ENCODE peak calls at places on chromosome 3, in five cellular contexts. L is neural progenitor cell, D is PC-3, F is fibroblast of lung, P is neuronal stem cell. S is an unnamed sample.
A peak's percentile ranks its signal among the peaks of the same experiment; 100 is the strongest.

GRCh38 chr3:100297784-100298183 is 36.8 kb upstream of the NIT2 start:
- DNase-seq in L (no peak), F (no peak), D (peak; percentile 47), P (no peak), S (no peak)

GRCh38 chr3:87996845-87997244 is 62.0 kb downstream of the CGGBP1 start:
- DNase-seq in F (no peak), D (no peak), L (no peak), P (no peak), S (no peak)

GRCh38 chr3:157913751-157914150 is 192.5 kb downstream of the SHOX2 start:
- DNase-seq in L (no peak), P (no peak), F (peak; percentile 75), D (peak; percentile 34), S (no peak)

GRCh38 chr3:157099337-157100078 is 60.4 kb downstream of the CCNL1 start:
- DNase-seq in F (peak; percentile 59), D (peak; percentile 34), P (no peak), L (no peak), S (no peak)

GRCh38 chr3:73029321-73029796 is 32.1 kb upstream of the EBLN2 start:
- DNase-seq in L (no peak), P (no peak), D (peak; percentile 40), F (peak; percentile 84), S (peak; percentile 42)

GRCh38 chr3:129628169-129628522 is 21.7 kb upstream of the PLXND1 start:
- DNase-seq in F (peak; percentile 88), P (no peak), D (no peak), L (no peak), S (no peak)

GRCh38 chr3:8574670-8575322 is 69.8 kb downstream of the SSUH2 start:
- DNase-seq in F (no peak), L (no peak), D (no peak), P (no peak), S (no peak)

GRCh38 chr3:190169877-190170276 is 49.2 kb upstream of the P3H2 start:
- DNase-seq in F (no peak), D (no peak), P (no peak), L (no peak), S (no peak)

GRCh38 chr3:55795736-55796135 is 308.6 kb upstream of the WNT5A start:
- DNase-seq in L (no peak), F (no peak), D (peak; percentile 97), P (no peak), S (no peak)

GRCh38 chr3:153192327-153192726 is 30.3 kb downstream of the RAP2B start:
- DNase-seq in F (no peak), D (peak; percentile 46), L (no peak), P (no peak), S (no peak)

GRCh38 chr3:173913397-173913796 is 515.9 kb downstream of the NLGN1 start:
- DNase-seq in L (no peak), F (peak; percentile 9), P (no peak), D (no peak), S (no peak)

GRCh38 chr3:70989174-70989573 is 594.4 kb downstream of the FOXP1 start:
- DNase-seq in F (peak; percentile 73), L (no peak), P (no peak), D (no peak), S (no peak)

GRCh38 chr3:4507010-4507596 is 14.0 kb downstream of the ITPR1 start:
- DNase-seq in D (no peak), P (no peak), F (peak; percentile 85), L (no peak), S (no peak)

GRCh38 chr3:190581041-190581501 is 67.2 kb downstream of the IL1RAP start:
- DNase-seq in L (no peak), D (no peak), F (peak; percentile 35), P (no peak), S (no peak)

GRCh38 chr3:116425126-116425525 is 20.2 kb downstream of the LSAMP start:
- DNase-seq in D (no peak), F (no peak), P (no peak), L (no peak), S (no peak)

GRCh38 chr3:149305376-149305775 is 28.1 kb downstream of the TM4SF18 start:
- DNase-seq in L (no peak), P (no peak), D (no peak), F (no peak), S (no peak)

GRCh38 chr3:169402667-169403360 is 260.7 kb downstream of the MECOM start:
- DNase-seq in L (no peak), P (no peak), D (no peak), F (no peak), S (no peak)

GRCh38 chr3:37833790-37834189 is 27.9 kb upstream of the CTDSPL start:
- DNase-seq in P (no peak), F (no peak), L (no peak), D (no peak), S (no peak)

GRCh38 chr3:49570033-49570654 is 15.9 kb downstream of the BSN start:
- DNase-seq in L (no peak), D (no peak), F (no peak), P (no peak), S (no peak)

GRCh38 chr3:149390316-149390715 is 12.9 kb upstream of the TM4SF1 start:
- DNase-seq in D (peak; percentile 47), L (no peak), F (no peak), P (no peak), S (no peak)

GRCh38 chr3:11477286-11477935 is 166.3 kb downstream of the VGLL4 start:
- DNase-seq in L (peak; percentile 34), F (peak; percentile 80), P (no peak), D (peak; percentile 25), S (peak; percentile 76)

GRCh38 chr3:71380096-71380495 is 203.4 kb downstream of the FOXP1 start:
- DNase-seq in D (no peak), F (no peak), P (no peak), L (peak; percentile 10), S (no peak)

GRCh38 chr3:52013802-52014598 is 18.3 kb upstream of the RPL29 start:
- DNase-seq in D (no peak), F (no peak), P (no peak), L (no peak), S (no peak)

GRCh38 chr3:4533489-4534443 is 40.6 kb downstream of the ITPR1 start:
- DNase-seq in F (peak; percentile 31), D (peak; percentile 33), P (no peak), L (peak; percentile 50), S (no peak)

GRCh38 chr3:136078421-136079364 is 113.2 kb downstream of the PPP2R3A start:
- DNase-seq in F (peak; percentile 59), L (no peak), D (peak; percentile 41), P (no peak), S (no peak)

GRCh38 chr3:5058463-5058862 is 63.6 kb upstream of the ARL8B start:
- DNase-seq in F (peak; percentile 23), D (peak; percentile 61), L (no peak), P (no peak), S (no peak)

GRCh38 chr3:195040094-195040493 is 230.9 kb downstream of the XXYLT1 start:
- DNase-seq in F (no peak), D (no peak), P (no peak), L (no peak), S (no peak)

GRCh38 chr3:115038831-115039230 is 108.3 kb downstream of the ZBTB20 start:
- DNase-seq in F (no peak), D (no peak), L (no peak), P (no peak), S (no peak)

GRCh38 chr3:183814240-183814639 is 11.1 kb downstream of the MAP6D1 start:
- DNase-seq in P (no peak), L (no peak), F (no peak), D (no peak), S (no peak)

GRCh38 chr3:151430821-151431484 is 29.9 kb downstream of the IGSF10 start:
- DNase-seq in F (peak; percentile 61), D (no peak), P (no peak), L (no peak), S (no peak)

GRCh38 chr3:9782777-9783176 is 9.5 kb downstream of the TADA3 start:
- DNase-seq in D (peak; percentile 35), L (no peak), P (no peak), F (no peak), S (no peak)

GRCh38 chr3:113222412-113223086 is 11.2 kb downstream of the BOC start:
- DNase-seq in D (no peak), L (no peak), P (no peak), F (no peak), S (no peak)

GRCh38 chr3:48400824-48401433 is 28.9 kb downstream of the FBXW12 start:
- DNase-seq in P (peak; percentile 37), F (peak; percentile 67), L (peak; percentile 70), D (peak; percentile 86), S (peak; percentile 65)

GRCh38 chr3:98770261-98771039 is 7.3 kb downstream of the ST3GAL6 start:
- DNase-seq in L (no peak), F (no peak), P (no peak), D (no peak), S (no peak)
- H3K4me2 ChIP-seq in L (no peak overlapping the region), F (no peak overlapping the region), P (no peak overlapping the region), D (no peak overlapping the region), S (no peak overlapping the region)

DNA sequence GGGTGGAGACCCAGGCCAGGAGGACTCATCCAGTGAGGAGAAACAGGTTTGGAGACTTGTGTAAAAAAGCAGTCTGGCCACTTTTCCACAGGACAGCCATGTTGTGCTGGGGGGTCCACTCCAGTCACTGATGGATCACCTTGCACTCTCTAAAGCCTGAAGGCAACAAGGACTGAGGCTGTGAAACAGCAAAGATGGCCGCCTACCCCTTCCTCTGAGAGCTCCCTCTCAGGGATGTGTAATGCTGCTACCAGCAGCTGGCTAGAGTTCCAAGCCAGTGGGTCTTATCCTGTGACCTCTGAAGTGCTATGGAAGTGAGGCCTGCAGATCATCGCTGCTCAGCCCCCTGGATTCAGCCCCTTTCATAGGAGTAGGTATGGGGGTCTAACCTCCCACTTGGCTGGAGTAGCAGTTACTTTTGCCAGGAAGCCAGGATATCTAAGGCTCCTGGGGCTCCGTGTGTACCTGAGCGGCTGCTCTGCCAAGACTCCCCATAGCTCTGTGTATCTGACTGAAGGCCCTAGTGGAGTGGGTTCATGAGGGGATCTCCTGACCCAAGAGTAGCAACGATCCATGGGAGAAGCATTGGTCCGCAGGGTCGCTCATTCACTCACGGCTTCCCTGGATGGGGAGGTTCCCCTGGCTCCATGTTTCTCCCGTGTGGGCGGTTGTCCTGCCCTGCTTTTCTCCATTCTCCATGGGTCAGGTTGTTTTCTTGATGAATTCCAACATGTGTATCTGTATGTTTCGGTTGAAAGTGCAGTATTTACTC is 69.9 kb upstream of the TNFSF10 start:
- DNase-seq in F (no peak), L (no peak), D (no peak), P (no peak), S (no peak)
- H2AFZ ChIP-seq in F (no peak overlapping the region), L (no peak overlapping the region), D (no peak overlapping the region), P (no peak overlapping the region), S (no peak overlapping the region)

GRCh38 chr3:95731753-95732152 is 1082.6 kb upstream of the EPHA6 start:
- DNase-seq in D (peak; percentile 9), P (no peak), L (no peak), F (no peak), S (no peak)
- H3K4me2 ChIP-seq in D (no peak overlapping the region), P (no peak overlapping the region), L (no peak overlapping the region), F (no peak overlapping the region), S (no peak overlapping the region)

GRCh38 chr3:178558637-178559036 is 22.4 kb downstream of the KCNMB2 start:
- DNase-seq in D (no peak), L (peak; percentile 15), F (no peak), P (no peak), S (no peak)

GRCh38 chr3:178560759-178561158 is 24.5 kb downstream of the KCNMB2 start:
- DNase-seq in P (no peak), F (no peak), D (no peak), L (no peak), S (no peak)

GRCh38 chr3:178562143-178562868 is 26.1 kb downstream of the KCNMB2 start:
- DNase-seq in L (no peak), F (peak; percentile 27), D (no peak), P (no peak), S (no peak)

GRCh38 chr3:178562869-178563232 is 26.6 kb downstream of the KCNMB2 start:
- DNase-seq in L (no peak), P (no peak), D (no peak), F (no peak), S (no peak)

GRCh38 chr3:178561239-178561638 is 25.0 kb downstream of the KCNMB2 start:
- DNase-seq in P (no peak), L (no peak), F (peak; percentile 16), D (no peak), S (no peak)
- H2AFZ ChIP-seq in P (no peak overlapping the region), L (no peak overlapping the region), F (no peak overlapping the region), D (no peak overlapping the region), S (no peak overlapping the region)